ENCODE peak calls at places on chromosomes 2 and 18, in five cellular contexts. F is H9, V is left ventricle myocardium inferior, X is endodermal cell, Q is Peyer's patch. B is an unnamed sample. For H3K4me1, the result is how much of the 10 kb centered on the place peaks cover.

GRCh38 chr2:185215497-185215896 is 523.1 kb upstream of the FSIP2 start:
- DNase-seq in F (peak), V (no peak), X (peak), Q (no peak), B (no peak)

GRCh38 chr18:70431203-70431624 is 142.4 kb downstream of the SOCS6 start:
- DNase-seq in F (no peak), V (no peak), X (no peak), Q (no peak), B (no peak)

GRCh38 chr2:101581675-101582299 is 106.9 kb upstream of the RFX8 start:
- DNase-seq in F (no peak), V (no peak), X (no peak), Q (no peak), B (no peak)

GRCh38 chr2:139891636-139892035 is 1111.4 kb upstream of the NXPH2 start:
- DNase-seq in F (no peak), V (no peak), X (no peak), Q (no peak), B (no peak)

GRCh38 chr2:150459281-150459680 is 28.2 kb downstream of the RND3 start:
- DNase-seq in F (no peak), V (no peak), X (no peak), Q (no peak), B (no peak)

GRCh38 chr2:218257390-218257981 is 3.3 kb upstream of the GPBAR1 start:
- DNase-seq in F (peak), V (no peak), X (peak), Q (no peak), B (no peak)

GRCh38 chr2:171523339-171523931 is 1.2 kb downstream of the CYBRD1 start:
- DNase-seq in F (peak), V (peak), X (peak), Q (peak), B (peak)

GRCh38 chr2:42959148-42959992 is 167.0 kb upstream of the HAAO start:
- DNase-seq in F (no peak), V (peak), X (peak), Q (no peak), B (no peak)

GRCh38 chr18:58221060-58221725 is 177.2 kb downstream of the NEDD4L start:
- DNase-seq in F (peak), V (no peak), X (peak), Q (peak), B (no peak)

GRCh38 chr2:61247204-61247812 is 85.3 kb downstream of the C2orf74 start:
- DNase-seq in F (no peak), V (no peak), X (no peak), Q (no peak), B (no peak)

GRCh38 chr18:77198663-77199062 is 51.0 kb upstream of the GALR1 start:
- DNase-seq in F (no peak), V (no peak), X (no peak), Q (no peak), B (no peak)

GRCh38 chr18:58669731-58670379 is 1.4 kb upstream of the MALT1 start:
- DNase-seq in F (no peak), V (no peak), X (no peak), Q (no peak), B (no peak)

GRCh38 chr2:12033494-12033893 is 287.1 kb downstream of the LPIN1 start:
- DNase-seq in F (no peak), V (no peak), X (no peak), Q (no peak), B (no peak)

GRCh38 chr2:12034303-12034861 is 287.9 kb downstream of the LPIN1 start:
- DNase-seq in F (no peak), V (no peak), X (no peak), Q (no peak), B (no peak)

GRCh38 chr2:12032421-12032820 is 286.0 kb downstream of the LPIN1 start:
- DNase-seq in F (no peak), V (no peak), X (no peak), Q (no peak), B (no peak)

GRCh38 chr2:12031871-12032270 is 285.4 kb downstream of the LPIN1 start:
- DNase-seq in F (no peak), V (no peak), X (no peak), Q (no peak), B (no peak)

GRCh38 chr2:12032975-12033374 is 286.5 kb downstream of the LPIN1 start:
- DNase-seq in F (no peak), V (no peak), X (no peak), Q (no peak), B (no peak)
- H3K4me1 ChIP-seq in F (under half), V (under half), X (under half), Q (under half), B (under half)

GRCh38 chr2:9918275-9918674 is 33.2 kb upstream of the GRHL1 start:
- DNase-seq in F (no peak), V (no peak), X (no peak), Q (no peak), B (no peak)
- TF ChIP-seq CTCF in F (no peak), V (no peak), X (no peak), Q (no peak), B (no peak)

DNA sequence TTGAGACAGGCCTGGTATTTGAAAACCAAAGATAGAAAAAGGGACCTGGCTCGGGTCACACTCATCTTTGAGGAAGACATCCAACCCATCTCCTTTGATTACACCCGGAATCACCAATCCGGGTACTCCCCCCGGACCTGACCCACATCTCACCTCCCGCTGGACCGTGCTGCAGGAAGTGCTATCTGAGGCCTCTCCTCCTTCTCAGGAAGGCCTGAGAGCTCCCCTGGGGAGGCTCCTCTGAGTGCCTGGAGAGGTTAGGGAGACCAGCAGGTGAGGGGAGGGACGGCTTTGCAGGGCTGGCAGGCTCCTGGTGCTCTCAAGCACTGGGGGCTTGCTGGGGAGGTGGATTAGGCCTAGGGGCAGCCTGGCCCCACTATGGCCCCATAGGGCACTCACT is 170.9 kb downstream of the ACKR3 start:
- DNase-seq in F (no peak), V (no peak), X (no peak), Q (no peak), B (no peak)
- H3K4me1 ChIP-seq in F (under half), V (under half), X (under half), Q (under half), B (under half)

DNA sequence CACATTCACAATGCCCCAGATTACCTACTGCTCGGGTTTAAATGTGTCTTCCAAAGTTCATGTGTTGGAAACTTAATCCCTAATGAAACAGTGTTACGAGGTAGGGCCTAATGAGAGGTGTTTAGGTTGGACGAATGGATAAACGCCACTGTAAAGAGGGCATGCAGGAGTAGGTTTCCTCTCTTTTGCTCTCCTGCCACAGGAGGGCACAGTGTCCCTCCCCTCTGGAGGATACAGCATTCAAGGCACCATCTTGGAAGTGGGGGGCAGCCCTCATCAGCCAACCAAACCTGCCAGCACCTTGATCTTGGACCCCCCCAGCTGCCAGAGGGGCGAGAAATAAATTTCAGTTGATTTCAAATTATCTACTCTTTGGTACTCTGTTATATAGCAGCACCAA is 103.5 kb downstream of the TSHZ1 start:
- DNase-seq in F (no peak), V (no peak), X (no peak), Q (no peak), B (no peak)
- TF ChIP-seq CTCF in F (peak), V (no peak), X (peak), Q (no peak), B (no peak)

DNA sequence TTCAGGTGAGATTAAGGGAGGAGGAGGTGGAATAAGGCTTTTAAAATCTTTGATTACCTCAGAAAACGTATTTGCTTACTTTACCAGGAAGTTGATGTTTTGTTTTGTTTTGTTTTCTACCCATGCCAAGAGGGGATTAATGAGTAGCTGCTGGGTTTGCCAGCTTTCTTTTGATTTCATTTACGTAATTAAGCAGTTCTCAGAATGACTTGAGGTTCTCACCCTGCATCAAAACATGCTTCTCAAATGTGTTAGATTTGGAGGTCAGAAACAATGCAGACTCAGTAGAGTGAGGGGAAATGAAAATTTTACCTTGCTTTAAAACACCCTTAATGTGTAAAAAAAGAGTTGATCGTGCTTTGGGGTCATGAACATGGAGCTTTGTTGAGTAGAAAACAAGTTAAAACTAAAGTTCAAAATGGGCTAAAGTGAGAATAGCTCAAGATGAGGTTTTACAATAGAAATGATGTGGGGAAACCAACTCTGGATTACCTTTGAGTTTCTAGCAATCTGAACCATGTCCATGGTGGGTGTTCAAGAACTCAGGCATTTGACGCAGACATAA is 217.1 kb upstream of the EPAS1 start:
- DNase-seq in F (no peak), V (no peak), X (no peak), Q (no peak), B (no peak)
- H3K4me1 ChIP-seq in F (under half), V (under half), X (under half), Q (under half), B (under half)

GRCh38 chr18:24402209-24402785 is 4.7 kb upstream of the OSBPL1A start:
- DNase-seq in F (peak), V (no peak), X (peak), Q (no peak), B (no peak)
- TF ChIP-seq CTCF in F (peak), V (peak), X (peak), Q (no peak), B (no peak)

DNA sequence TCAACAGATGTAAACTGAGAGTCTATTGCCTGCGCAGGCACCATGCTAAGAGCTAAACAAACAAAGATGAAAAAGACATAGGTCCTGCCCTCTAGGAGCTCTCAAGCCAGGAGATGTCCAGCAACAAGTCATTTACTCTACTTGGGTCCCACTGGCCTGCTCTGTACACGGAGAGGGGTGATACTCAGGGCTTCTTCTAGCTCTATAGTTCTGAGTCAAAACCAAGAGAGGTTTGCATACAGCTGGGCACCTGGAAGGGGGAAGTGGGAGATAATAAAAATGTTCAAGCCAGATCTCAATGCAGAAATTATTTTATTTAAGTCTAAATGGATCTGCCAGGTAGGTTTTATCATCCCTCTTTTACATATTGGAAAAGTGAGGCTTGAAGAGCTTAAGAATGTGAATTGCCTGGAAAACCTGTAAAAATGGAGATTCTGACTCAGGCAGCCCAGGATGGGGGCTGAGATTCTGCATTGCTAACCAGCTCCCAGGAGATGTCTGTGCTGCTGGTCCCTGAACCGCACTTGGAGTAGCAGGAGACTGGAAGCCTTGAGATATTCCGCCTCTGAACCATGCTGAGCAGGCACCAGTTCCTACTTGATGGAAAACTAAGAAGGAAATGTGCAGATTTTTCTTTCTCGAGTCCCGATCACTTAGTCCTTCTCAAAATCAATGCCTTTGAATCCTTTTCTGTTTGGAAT is 201.1 kb downstream of the PRKCE start:
- DNase-seq in F (no peak), V (no peak), X (no peak), Q (no peak), B (no peak)
- H3K4me1 ChIP-seq in F (under half), V (half or more), X (under half), Q (under half), B (under half)

DNA sequence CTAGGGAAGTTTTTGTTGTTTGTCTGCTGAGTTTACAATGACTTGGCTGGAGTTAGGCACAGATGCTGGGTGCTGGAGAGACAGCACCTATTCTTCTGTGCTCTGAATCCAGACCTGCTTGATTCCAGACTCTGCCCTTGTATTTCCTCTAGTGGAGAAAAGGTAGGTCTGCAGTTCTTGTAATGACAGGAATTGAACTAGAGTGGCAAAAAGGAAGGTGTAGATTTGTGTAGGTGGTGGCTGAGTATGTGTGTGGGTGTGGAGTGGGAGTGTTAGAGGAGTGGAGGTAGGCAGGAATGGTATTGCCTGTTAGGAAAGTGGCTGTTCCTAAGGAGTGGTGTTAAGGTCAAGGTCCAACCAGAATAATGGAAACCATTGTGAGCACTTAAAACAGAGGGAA is 71.9 kb upstream of the LYPD6 start:
- DNase-seq in F (no peak), V (no peak), X (no peak), Q (no peak), B (no peak)
- TF ChIP-seq CTCF in F (peak), V (no peak), X (peak), Q (peak), B (no peak)